ENCODE peak calls at places on chromosome 3, in six cellular contexts. O is adrenal gland, U is GM12865, Y is NB4, H is fibroblast of lung, T is cardiac muscle cell. P is an unnamed sample.

GRCh38 chr3:62525276-62525675 is 151.9 kb upstream of the FEZF2 start:
- DNase-seq in T (peak; percentile 1), H (peak; percentile 59), O (no peak), Y (no peak), U (no peak), P (peak; percentile 69)

GRCh38 chr3:69092030-69092513 is 7.3 kb downstream of the ARL6IP5 start:
- DNase-seq in H (peak; percentile 13), U (peak; percentile 67), Y (peak; percentile 68), O (no peak), T (no peak), P (no peak)

GRCh38 chr3:138188013-138188352 is 882 bp downstream of the ARMC8 start:
- DNase-seq in T (peak; percentile 79), O (peak; percentile 66), H (peak; percentile 64), Y (peak; percentile 67), U (no peak), P (peak; percentile 90)

GRCh38 chr3:127006781-127007436 is 24.0 kb downstream of the PLXNA1 start:
- DNase-seq in U (no peak), T (no peak), H (peak; percentile 11), Y (no peak), O (peak; percentile 63), P (no peak)

GRCh38 chr3:99365979-99366378 is 272.4 kb upstream of the COL8A1 start:
- DNase-seq in H (peak; percentile 39), Y (no peak), U (no peak), T (no peak), O (no peak), P (peak; percentile 14)

GRCh38 chr3:81643721-81644120 is 117.7 kb downstream of the GBE1 start:
- DNase-seq in U (peak; percentile 11), H (peak; percentile 32), Y (peak; percentile 26), O (no peak), T (peak; percentile 60), P (peak; percentile 36)

GRCh38 chr3:197219627-197220026 is 78.8 kb downstream of the DLG1 start:
- DNase-seq in Y (no peak), T (no peak), U (no peak), H (no peak), O (no peak), P (no peak)

GRCh38 chr3:16130066-16130465 is 44.4 kb upstream of the GALNT15 start:
- DNase-seq in T (peak; percentile 58), O (no peak), U (no peak), H (peak; percentile 95), Y (no peak), P (peak; percentile 97)

GRCh38 chr3:186635532-186635931 is 4.7 kb upstream of the FETUB start:
- DNase-seq in H (no peak), O (no peak), T (no peak), Y (no peak), U (no peak), P (no peak)

GRCh38 chr3:56915969-56916586 is 114.3 kb upstream of the ARHGEF3 start:
- DNase-seq in O (peak; percentile 68), H (no peak), T (no peak), U (peak; percentile 79), Y (peak; percentile 40), P (no peak)

GRCh38 chr3:3589715-3590130 is 209.5 kb upstream of the LRRN1 start:
- DNase-seq in U (peak; percentile 62), T (no peak), Y (peak; percentile 95), H (peak; percentile 6), O (no peak), P (no peak)

GRCh38 chr3:74613566-74613965 is 893 bp downstream of the CNTN3 start:
- DNase-seq in U (no peak), O (no peak), Y (no peak), H (no peak), T (no peak), P (no peak)
- H3K4me3 ChIP-seq in U (no peak overlapping the region), O (no peak overlapping the region), Y (no peak overlapping the region), H (peak overlapping the region; percentile 75), T (peak overlapping the region; percentile 21), P (peak overlapping the region; percentile 72)

GRCh38 chr3:111862415-111862814 is 3.4 kb downstream of the PHLDB2 start:
- DNase-seq in O (no peak), H (no peak), Y (no peak), U (no peak), T (no peak), P (no peak)

GRCh38 chr3:111859974-111860859 is 1.2 kb downstream of the PHLDB2 start:
- DNase-seq in Y (peak; percentile 69), H (peak; percentile 88), O (peak; percentile 90), U (peak; percentile 82), T (peak; percentile 92), P (peak; percentile 90)

GRCh38 chr3:111859061-111859973 is at the start of gene PHLDB2:
- DNase-seq in Y (peak; percentile 5), H (peak; percentile 85), O (peak; percentile 67), U (peak; percentile 10), T (peak; percentile 87), P (peak; percentile 81)

GRCh38 chr3:111862974-111863373 is 3.9 kb downstream of the PHLDB2 start:
- DNase-seq in U (no peak), Y (no peak), H (no peak), T (no peak), O (no peak), P (no peak)

DNA sequence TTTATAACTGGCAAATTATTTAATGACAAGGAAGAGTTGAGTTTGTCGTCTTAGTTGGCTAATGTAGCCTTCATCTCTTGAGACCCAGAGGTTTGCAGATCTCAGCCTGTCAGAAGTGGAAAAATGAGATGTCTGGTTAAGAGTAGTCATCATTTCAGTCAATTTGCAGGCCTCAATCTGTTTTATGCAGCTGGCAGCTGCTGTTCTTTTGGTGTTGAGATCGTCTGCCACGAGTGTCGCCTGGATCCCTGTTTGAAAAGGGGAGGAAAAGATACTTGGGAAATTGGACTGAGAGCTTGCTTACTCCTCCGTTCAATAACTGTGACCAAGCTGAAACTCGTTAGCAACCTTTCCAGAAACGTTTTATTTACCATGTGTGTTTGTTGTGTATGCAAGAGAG is 2.3 kb downstream of the PHLDB2 start:
- DNase-seq in U (no peak), Y (no peak), T (no peak), H (peak; percentile 47), O (no peak), P (no peak)
- H3K4me3 ChIP-seq in U (no peak overlapping the region), Y (no peak overlapping the region), T (peak overlapping the region; percentile 64), H (peak overlapping the region; percentile 88), O (no peak overlapping the region), P (peak overlapping the region; percentile 76)

GRCh38 chr3:125061170-125061569 is 5.4 kb upstream of the HEG1 start:
- DNase-seq in U (no peak), H (peak; percentile 43), O (peak; percentile 84), Y (no peak), T (peak; percentile 98), P (peak; percentile 94)
- H3K4me3 ChIP-seq in U (no peak overlapping the region), H (no peak overlapping the region), O (no peak overlapping the region), Y (no peak overlapping the region), T (no peak overlapping the region), P (no peak overlapping the region)

DNA sequence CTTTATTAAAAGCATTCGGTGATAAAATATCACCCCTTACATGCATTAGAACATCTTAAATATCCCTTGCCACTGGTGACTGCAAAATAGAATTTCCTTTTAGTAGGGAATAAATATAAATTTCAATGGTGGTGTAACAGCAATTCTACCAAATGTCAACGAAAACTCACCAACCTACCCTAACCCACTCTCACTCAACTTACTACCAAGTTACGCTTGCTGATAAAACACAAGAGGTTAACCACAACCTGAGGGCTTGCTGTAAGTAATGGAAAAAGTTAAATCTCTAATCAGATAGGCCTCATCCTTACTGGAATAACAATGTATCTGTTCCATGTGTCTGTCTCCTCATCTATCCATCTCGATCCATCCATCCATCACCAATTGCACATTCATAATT is 274.7 kb downstream of the FOXP1 start:
- DNase-seq in T (no peak), U (no peak), H (no peak), O (no peak), Y (no peak), P (no peak)
- H3K4me3 ChIP-seq in T (no peak overlapping the region), U (no peak overlapping the region), H (no peak overlapping the region), O (no peak overlapping the region), Y (no peak overlapping the region), P (no peak overlapping the region)

DNA sequence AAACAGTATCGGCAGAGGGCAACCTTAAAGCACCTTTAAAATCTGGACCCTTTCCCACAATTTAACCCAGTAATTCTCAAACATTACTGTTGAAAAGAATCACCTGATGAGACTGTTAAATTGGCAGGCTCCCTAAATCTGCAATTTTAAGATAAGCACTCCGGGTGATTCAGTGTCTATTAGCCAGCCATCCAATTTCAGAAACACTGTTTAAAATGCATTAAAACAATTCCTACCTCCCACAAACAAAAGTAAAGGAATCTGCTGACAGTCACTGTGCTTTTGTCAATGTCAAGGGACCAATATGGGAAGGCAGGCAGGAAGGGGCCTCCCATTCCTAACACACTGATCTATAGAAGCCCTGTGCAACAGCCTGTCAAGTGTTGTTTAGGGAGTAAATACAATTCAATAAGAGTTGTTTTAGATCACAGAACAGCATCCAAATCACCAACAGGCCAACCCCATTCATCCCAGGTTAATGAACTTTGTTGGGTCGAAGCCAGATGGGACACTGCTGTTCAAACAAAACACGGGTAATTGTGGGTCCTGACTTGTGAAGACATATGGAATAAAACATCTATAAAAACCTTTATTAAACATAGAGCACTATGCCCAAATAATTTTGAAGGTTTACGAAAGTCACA is 21.4 kb downstream of the SIAH2 start:
- DNase-seq in H (peak; percentile 57), O (no peak), Y (no peak), U (no peak), T (no peak), P (no peak)
- H3K4me3 ChIP-seq in H (no peak overlapping the region), O (no peak overlapping the region), Y (no peak overlapping the region), U (no peak overlapping the region), T (no peak overlapping the region), P (no peak overlapping the region)

GRCh38 chr3:128788268-128788869 is 62.4 kb downstream of the RAB7A start:
- DNase-seq in Y (no peak), O (no peak), U (no peak), T (no peak), H (no peak), P (no peak)
- H3K4me3 ChIP-seq in Y (no peak overlapping the region), O (no peak overlapping the region), U (peak overlapping the region; percentile 23), T (no peak overlapping the region), H (no peak overlapping the region), P (no peak overlapping the region)

GRCh38 chr3:45677841-45678240 is 11.4 kb upstream of the SACM1L start:
- DNase-seq in U (no peak), T (no peak), H (no peak), O (no peak), Y (no peak), P (no peak)
- H3K4me3 ChIP-seq in U (no peak overlapping the region), T (no peak overlapping the region), H (no peak overlapping the region), O (no peak overlapping the region), Y (no peak overlapping the region), P (no peak overlapping the region)

GRCh38 chr3:152472606-152472954 is 203.9 kb downstream of the MBNL1 start:
- DNase-seq in Y (no peak), T (no peak), U (no peak), O (no peak), H (no peak), P (no peak)
- H3K4me3 ChIP-seq in Y (no peak overlapping the region), T (no peak overlapping the region), U (no peak overlapping the region), O (no peak overlapping the region), H (no peak overlapping the region), P (no peak overlapping the region)

GRCh38 chr3:32313723-32314473 is 75.4 kb downstream of the CMTM8 start:
- DNase-seq in T (peak; percentile 35), O (no peak), H (peak; percentile 53), U (no peak), Y (no peak), P (peak; percentile 53)
- H3K4me3 ChIP-seq in T (no peak overlapping the region), O (no peak overlapping the region), H (no peak overlapping the region), U (no peak overlapping the region), Y (no peak overlapping the region), P (no peak overlapping the region)

DNA sequence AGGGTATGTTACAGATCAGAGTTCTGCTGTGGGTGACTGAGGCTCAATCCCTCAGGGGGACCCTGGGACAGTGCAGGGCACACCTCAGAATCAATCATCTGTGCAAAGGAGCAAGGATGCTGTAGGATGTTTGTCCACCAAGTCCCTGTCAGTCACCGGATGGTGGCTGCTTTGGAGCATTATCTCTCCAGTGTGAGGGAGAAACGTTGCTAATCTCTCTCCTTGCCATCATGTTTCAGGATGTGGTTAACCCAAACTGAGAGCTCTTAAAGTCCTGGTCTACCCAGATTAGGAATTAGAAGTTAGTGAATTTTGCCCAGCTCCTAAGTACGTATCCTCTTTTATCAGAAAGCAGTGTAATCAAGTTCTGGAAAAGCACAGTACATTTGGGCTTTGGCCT is 26.2 kb upstream of the LRRC3B start:
- DNase-seq in U (no peak), O (no peak), T (no peak), Y (peak; percentile 1), H (no peak), P (no peak)
- H3K4me3 ChIP-seq in U (no peak overlapping the region), O (no peak overlapping the region), T (no peak overlapping the region), Y (no peak overlapping the region), H (no peak overlapping the region), P (no peak overlapping the region)

P was measured in fibroblast of mammary gland.